ENCODE peak calls at places on chromosome 22, in five cellular contexts. One of them, this sample, is unnamed.

GRCh38 chr22:26891431-26891830 is 234.0 kb downstream of the MIAT start:
- DNase-seq in hepatocyte: no peak
- DNase-seq in astrocyte of the spinal cord: peak
- DNase-seq in AG04449: no peak
- DNase-seq in glutamatergic neuron: no peak
- DNase-seq in this sample: no peak

GRCh38 chr22:42803454-42803853 is 53.6 kb downstream of the ARFGAP3 start:
- DNase-seq in hepatocyte: no peak
- DNase-seq in astrocyte of the spinal cord: no peak
- DNase-seq in AG04449: no peak
- DNase-seq in glutamatergic neuron: peak
- DNase-seq in this sample: no peak

GRCh38 chr22:46287873-46288751 is 8.6 kb upstream of the GTSE1 start:
- DNase-seq in hepatocyte: no peak
- DNase-seq in astrocyte of the spinal cord: no peak
- DNase-seq in AG04449: no peak
- DNase-seq in glutamatergic neuron: no peak
- DNase-seq in this sample: peak

GRCh38 chr22:36125994-36126531 is 34.5 kb downstream of the APOL3 start:
- DNase-seq in hepatocyte: no peak
- DNase-seq in astrocyte of the spinal cord: no peak
- DNase-seq in AG04449: no peak
- DNase-seq in glutamatergic neuron: no peak
- DNase-seq in this sample: no peak

GRCh38 chr22:30386608-30386959 is 627 bp downstream of the RNF215 start:
- DNase-seq in hepatocyte: no peak
- DNase-seq in astrocyte of the spinal cord: no peak
- DNase-seq in AG04449: no peak
- DNase-seq in glutamatergic neuron: no peak
- DNase-seq in this sample: no peak

GRCh38 chr22:44972363-44973083 is 37.3 kb downstream of the PHF21B start:
- DNase-seq in hepatocyte: no peak
- DNase-seq in astrocyte of the spinal cord: no peak
- DNase-seq in AG04449: no peak
- DNase-seq in glutamatergic neuron: no peak
- DNase-seq in this sample: no peak

GRCh38 chr22:47486569-47487312 is 724.3 kb downstream of the TBC1D22A start:
- DNase-seq in hepatocyte: no peak
- DNase-seq in astrocyte of the spinal cord: no peak
- DNase-seq in AG04449: no peak
- DNase-seq in glutamatergic neuron: no peak
- DNase-seq in this sample: no peak

GRCh38 chr22:23578306-23578705 is 1.8 kb downstream of the IGLL1 start:
- DNase-seq in hepatocyte: no peak
- DNase-seq in astrocyte of the spinal cord: no peak
- DNase-seq in AG04449: no peak
- DNase-seq in glutamatergic neuron: no peak
- DNase-seq in this sample: no peak

GRCh38 chr22:36355894-36356293 is 31.9 kb downstream of the MYH9 start:
- DNase-seq in hepatocyte: no peak
- DNase-seq in astrocyte of the spinal cord: no peak
- DNase-seq in AG04449: no peak
- DNase-seq in glutamatergic neuron: no peak
- DNase-seq in this sample: no peak

GRCh38 chr22:33474587-33474986 is 416.4 kb upstream of the SYN3 start:
- DNase-seq in hepatocyte: no peak
- DNase-seq in astrocyte of the spinal cord: no peak
- DNase-seq in AG04449: no peak
- DNase-seq in glutamatergic neuron: no peak
- DNase-seq in this sample: no peak

GRCh38 chr22:43867839-43868652 is 5.7 kb upstream of the SULT4A1 start:
- DNase-seq in hepatocyte: peak
- DNase-seq in astrocyte of the spinal cord: peak
- DNase-seq in AG04449: no peak
- DNase-seq in glutamatergic neuron: no peak
- DNase-seq in this sample: peak

GRCh38 chr22:30422481-30423295 is 2.9 kb upstream of the MTFP1 start:
- DNase-seq in hepatocyte: peak
- DNase-seq in astrocyte of the spinal cord: peak
- DNase-seq in AG04449: peak
- DNase-seq in glutamatergic neuron: no peak
- DNase-seq in this sample: no peak

GRCh38 chr22:33873186-33873585 is 47.1 kb downstream of the LARGE1 start:
- DNase-seq in hepatocyte: no peak
- DNase-seq in astrocyte of the spinal cord: no peak
- DNase-seq in AG04449: no peak
- DNase-seq in glutamatergic neuron: peak
- DNase-seq in this sample: no peak

GRCh38 chr22:45738206-45738605 is 66.6 kb downstream of the ATXN10 start:
- DNase-seq in hepatocyte: no peak
- DNase-seq in astrocyte of the spinal cord: no peak
- DNase-seq in AG04449: no peak
- DNase-seq in glutamatergic neuron: no peak
- DNase-seq in this sample: no peak

GRCh38 chr22:30308518-30309230 is 18.1 kb downstream of the TBC1D10A start:
- DNase-seq in hepatocyte: no peak
- DNase-seq in astrocyte of the spinal cord: no peak
- DNase-seq in AG04449: no peak
- DNase-seq in glutamatergic neuron: no peak
- DNase-seq in this sample: no peak

DNA sequence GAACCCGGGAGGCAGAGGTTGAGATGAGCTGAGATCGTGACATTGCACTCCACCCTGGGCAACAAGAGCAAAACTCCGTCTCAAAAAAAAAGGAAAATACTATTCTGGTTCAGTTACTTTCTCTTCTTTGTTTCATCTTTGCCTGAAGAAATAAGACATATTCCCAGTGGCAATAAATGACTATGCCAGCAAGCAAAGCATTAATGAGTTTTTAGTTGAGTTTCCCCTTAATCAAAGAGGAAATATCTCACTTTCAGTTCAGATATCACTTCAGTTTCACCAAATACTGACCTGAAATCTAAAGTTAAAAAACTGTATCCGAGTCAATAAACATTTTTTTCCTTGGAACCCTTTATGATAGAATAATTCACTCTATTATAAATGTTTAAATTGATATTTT is 10.3 kb downstream of the PISD start:
- DNase-seq in hepatocyte: no peak
- DNase-seq in astrocyte of the spinal cord: no peak
- DNase-seq in AG04449: no peak
- DNase-seq in glutamatergic neuron: no peak
- DNase-seq in this sample: no peak
- TF ChIP-seq CTCF in hepatocyte: no peak
- TF ChIP-seq CTCF in astrocyte of the spinal cord: no peak
- TF ChIP-seq CTCF in AG04449: no peak
- TF ChIP-seq CTCF in glutamatergic neuron: no peak
- TF ChIP-seq CTCF in this sample: no peak

GRCh38 chr22:28174509-28174908 is 255.5 kb upstream of the PITPNB start:
- DNase-seq in hepatocyte: no peak
- DNase-seq in astrocyte of the spinal cord: no peak
- DNase-seq in AG04449: no peak
- DNase-seq in glutamatergic neuron: no peak
- DNase-seq in this sample: no peak
- TF ChIP-seq CTCF in hepatocyte: no peak
- TF ChIP-seq CTCF in astrocyte of the spinal cord: no peak
- TF ChIP-seq CTCF in AG04449: no peak
- TF ChIP-seq CTCF in glutamatergic neuron: no peak
- TF ChIP-seq CTCF in this sample: no peak

GRCh38 chr22:41531736-41532477 is 12.4 kb downstream of the POLR3H start:
- DNase-seq in hepatocyte: no peak
- DNase-seq in astrocyte of the spinal cord: no peak
- DNase-seq in AG04449: no peak
- DNase-seq in glutamatergic neuron: peak
- DNase-seq in this sample: no peak

GRCh38 chr22:41531422-41531727 is 12.9 kb downstream of the POLR3H start:
- DNase-seq in hepatocyte: no peak
- DNase-seq in astrocyte of the spinal cord: no peak
- DNase-seq in AG04449: no peak
- DNase-seq in glutamatergic neuron: no peak
- DNase-seq in this sample: no peak

GRCh38 chr22:41532908-41533825 is 11.1 kb downstream of the POLR3H start:
- DNase-seq in hepatocyte: peak
- DNase-seq in astrocyte of the spinal cord: peak
- DNase-seq in AG04449: no peak
- DNase-seq in glutamatergic neuron: peak
- DNase-seq in this sample: peak

GRCh38 chr22:41528938-41529561 is 15.2 kb downstream of the POLR3H start:
- DNase-seq in hepatocyte: no peak
- DNase-seq in astrocyte of the spinal cord: no peak
- DNase-seq in AG04449: no peak
- DNase-seq in glutamatergic neuron: no peak
- DNase-seq in this sample: no peak

DNA sequence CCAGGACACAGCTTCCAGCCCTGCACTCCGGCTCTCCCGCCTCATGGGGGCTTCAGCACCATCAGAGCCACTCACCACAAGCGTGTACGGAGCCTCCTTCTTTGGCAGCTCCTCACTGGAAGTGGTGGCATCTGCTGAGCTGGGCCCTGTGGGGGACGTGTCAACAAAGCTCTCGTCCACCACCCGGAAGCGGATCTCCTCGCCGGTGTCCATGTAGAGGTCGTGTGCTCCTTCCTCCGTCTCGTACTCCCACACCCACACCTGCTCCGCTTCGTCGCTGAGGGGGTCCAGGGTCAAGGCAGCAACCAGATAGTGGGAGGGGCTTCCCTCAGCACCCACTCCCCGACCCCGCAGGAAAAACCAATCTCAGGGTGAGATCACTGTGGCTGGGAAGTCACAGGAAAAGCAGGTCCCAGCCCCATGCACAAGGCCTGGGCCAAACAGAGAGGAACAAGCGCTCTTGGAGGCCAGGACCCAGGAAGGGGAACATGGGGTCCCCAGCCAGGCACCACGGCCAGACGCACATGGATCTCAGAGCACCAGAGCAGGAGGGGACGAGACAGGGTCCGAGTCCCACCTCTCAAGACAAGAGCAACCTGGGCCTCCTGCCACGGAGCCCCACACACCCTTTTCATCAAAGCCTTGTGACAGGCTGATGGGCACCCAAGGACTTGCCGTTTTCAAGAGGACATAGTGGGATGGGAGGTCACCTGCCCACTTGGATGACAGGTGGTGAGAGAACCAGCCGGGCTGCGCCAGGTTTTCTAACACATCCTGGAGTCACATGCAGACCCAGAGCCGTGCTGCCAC is 13.5 kb downstream of the POLR3H start:
- DNase-seq in hepatocyte: no peak
- DNase-seq in astrocyte of the spinal cord: no peak
- DNase-seq in AG04449: no peak
- DNase-seq in glutamatergic neuron: no peak
- DNase-seq in this sample: no peak
- TF ChIP-seq CTCF in hepatocyte: no peak
- TF ChIP-seq CTCF in astrocyte of the spinal cord: no peak
- TF ChIP-seq CTCF in AG04449: no peak
- TF ChIP-seq CTCF in glutamatergic neuron: no peak
- TF ChIP-seq CTCF in this sample: no peak

GRCh38 chr22:38056969-38057841 is at the start of gene PICK1:
- DNase-seq in hepatocyte: peak
- DNase-seq in astrocyte of the spinal cord: peak
- DNase-seq in AG04449: peak
- DNase-seq in glutamatergic neuron: peak
- DNase-seq in this sample: peak
- TF ChIP-seq CTCF in hepatocyte: no peak
- TF ChIP-seq CTCF in astrocyte of the spinal cord: no peak
- TF ChIP-seq CTCF in AG04449: no peak
- TF ChIP-seq CTCF in glutamatergic neuron: peak
- TF ChIP-seq CTCF in this sample: no peak

DNA sequence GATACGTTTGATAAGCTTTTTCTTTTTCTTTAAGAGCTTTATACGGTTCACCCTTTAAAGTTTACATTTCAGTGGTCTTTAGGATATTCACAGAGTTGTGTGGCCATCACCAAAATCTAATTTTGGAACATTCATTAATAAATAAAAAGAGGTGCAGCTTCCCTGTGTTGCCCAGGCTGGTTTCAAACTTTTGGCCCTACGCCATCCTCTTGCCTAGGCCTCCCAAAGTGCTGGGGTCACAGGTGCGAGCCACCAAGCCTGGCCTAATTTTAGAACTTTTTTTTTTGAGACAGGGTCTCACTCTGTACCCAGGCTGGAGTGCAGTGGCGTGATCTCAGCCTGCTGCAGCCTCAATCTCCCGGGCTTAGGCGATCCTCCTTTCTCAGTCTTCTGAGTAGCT is 30.6 kb downstream of the MED15 start:
- DNase-seq in hepatocyte: no peak
- DNase-seq in astrocyte of the spinal cord: no peak
- DNase-seq in AG04449: no peak
- DNase-seq in glutamatergic neuron: no peak
- DNase-seq in this sample: no peak
- TF ChIP-seq CTCF in hepatocyte: no peak
- TF ChIP-seq CTCF in astrocyte of the spinal cord: no peak
- TF ChIP-seq CTCF in AG04449: no peak
- TF ChIP-seq CTCF in glutamatergic neuron: no peak
- TF ChIP-seq CTCF in this sample: no peak

DNA sequence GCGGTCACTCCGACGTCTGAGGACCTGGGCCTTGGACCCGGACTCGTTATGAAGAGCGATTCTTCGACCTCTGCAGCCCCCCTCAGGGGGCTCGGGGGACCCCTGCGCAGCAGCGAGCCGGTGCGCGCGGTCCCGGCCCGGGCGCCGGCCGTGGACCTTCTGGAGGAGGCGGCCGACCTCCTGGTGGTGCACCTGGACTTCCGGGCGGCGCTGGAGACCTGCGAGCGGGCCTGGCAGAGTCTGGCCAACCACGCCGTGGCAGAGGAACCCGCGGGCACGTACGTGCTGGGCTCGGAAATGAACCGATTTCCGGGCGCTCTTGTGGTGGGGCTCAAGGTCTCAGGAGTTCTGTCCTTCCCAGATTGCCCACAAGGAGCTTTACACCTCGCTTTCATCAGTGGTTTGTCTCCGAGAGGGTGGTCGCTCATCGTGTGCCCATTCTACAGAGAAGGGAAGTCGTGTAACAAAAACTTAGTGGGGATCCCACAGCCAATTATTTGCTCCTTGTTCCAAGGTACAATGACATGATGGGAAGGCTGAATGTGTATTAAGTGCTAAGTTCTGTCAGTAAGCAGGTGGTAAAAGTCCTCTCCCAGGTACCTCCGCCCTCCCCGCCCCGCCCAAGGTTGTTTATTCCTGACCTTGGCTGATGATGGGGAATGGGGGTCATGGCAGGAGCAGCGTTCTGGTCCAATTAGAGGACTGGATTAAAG is 695 bp downstream of the PEX26 start:
- DNase-seq in hepatocyte: peak
- DNase-seq in astrocyte of the spinal cord: no peak
- DNase-seq in AG04449: no peak
- DNase-seq in glutamatergic neuron: peak
- DNase-seq in this sample: peak
- TF ChIP-seq CTCF in hepatocyte: no peak
- TF ChIP-seq CTCF in astrocyte of the spinal cord: peak
- TF ChIP-seq CTCF in AG04449: no peak
- TF ChIP-seq CTCF in glutamatergic neuron: no peak
- TF ChIP-seq CTCF in this sample: no peak

GRCh38 chr22:50190182-50190951 is 4.7 kb downstream of the TRABD start:
- DNase-seq in hepatocyte: peak
- DNase-seq in astrocyte of the spinal cord: peak
- DNase-seq in AG04449: no peak
- DNase-seq in glutamatergic neuron: no peak
- DNase-seq in this sample: no peak
- TF ChIP-seq CTCF in hepatocyte: peak
- TF ChIP-seq CTCF in astrocyte of the spinal cord: peak
- TF ChIP-seq CTCF in AG04449: peak
- TF ChIP-seq CTCF in glutamatergic neuron: no peak
- TF ChIP-seq CTCF in this sample: no peak

GRCh38 chr22:17836977-17837742 is 62.9 kb upstream of the BID start:
- DNase-seq in hepatocyte: no peak
- DNase-seq in astrocyte of the spinal cord: no peak
- DNase-seq in AG04449: no peak
- DNase-seq in glutamatergic neuron: no peak
- DNase-seq in this sample: no peak
- TF ChIP-seq CTCF in hepatocyte: no peak
- TF ChIP-seq CTCF in astrocyte of the spinal cord: peak
- TF ChIP-seq CTCF in AG04449: no peak
- TF ChIP-seq CTCF in glutamatergic neuron: no peak
- TF ChIP-seq CTCF in this sample: no peak